ENCODE peak calls at places on chromosomes 2 and 18, in seven cellular contexts. N is adrenal gland, K is transverse colon, S is A549, X is IMR-90, I is ovary, A is esophagus squamous epithelium. Z is an unnamed sample.
A peak's percentile ranks its signal among the peaks of the same experiment; 100 is the strongest.

GRCh38 chr2:188983427-188984101 is 9.4 kb downstream of the COL3A1 start:
- DNase-seq in N (no peak), I (no peak), S (no peak), K (no peak), A (no peak), X (peak; percentile 78), Z (no peak)

GRCh38 chr18:14997367-14997766 is 249.4 kb downstream of the ANKRD30B start:
- DNase-seq in S (no peak), K (no peak), I (no peak), N (no peak), X (no peak), A (no peak), Z (no peak)

GRCh38 chr2:26767129-26767528 is 3.0 kb downstream of the SLC35F6 start:
- DNase-seq in A (no peak), N (no peak), S (no peak), I (no peak), K (no peak), X (no peak), Z (no peak)

GRCh38 chr2:28469304-28469703 is 26.6 kb upstream of the PLB1 start:
- DNase-seq in A (no peak), S (no peak), K (no peak), X (peak; percentile 49), I (no peak), N (peak; percentile 70), Z (peak; percentile 58)

GRCh38 chr2:195363496-195363895 is 293.5 kb upstream of the SLC39A10 start:
- DNase-seq in K (no peak), A (no peak), X (peak; percentile 83), I (no peak), N (no peak), S (no peak), Z (no peak)

GRCh38 chr18:33660696-33661310 is 82.8 kb downstream of the ASXL3 start:
- DNase-seq in K (no peak), I (no peak), N (no peak), A (no peak), S (no peak), X (peak; percentile 16), Z (no peak)

GRCh38 chr18:51666717-51667320 is 469.3 kb upstream of the MEX3C start:
- DNase-seq in K (no peak), S (no peak), N (no peak), A (no peak), X (no peak), I (no peak), Z (no peak)

GRCh38 chr2:19086351-19086750 is 272.1 kb downstream of the OSR1 start:
- DNase-seq in S (no peak), A (no peak), K (no peak), I (peak; percentile 14), X (no peak), N (no peak), Z (no peak)

GRCh38 chr2:224039080-224039769 is at the start of gene SERPINE2:
- DNase-seq in S (peak; percentile 91), N (peak; percentile 16), X (peak; percentile 37), I (peak; percentile 69), K (peak; percentile 47), A (no peak), Z (peak; percentile 81)

GRCh38 chr2:224038049-224038829 is 847 bp downstream of the SERPINE2 start:
- DNase-seq in K (peak; percentile 15), I (peak; percentile 32), N (no peak), S (peak; percentile 62), A (no peak), X (peak; percentile 13), Z (peak; percentile 84)

GRCh38 chr2:224038830-224039079 is 331 bp downstream of the SERPINE2 start:
- DNase-seq in S (no peak), X (no peak), I (no peak), N (no peak), K (no peak), A (no peak), Z (no peak)

GRCh38 chr2:224040753-224041152 is 1.7 kb upstream of the SERPINE2 start:
- DNase-seq in N (no peak), S (no peak), I (no peak), K (no peak), A (no peak), X (no peak), Z (no peak)

DNA sequence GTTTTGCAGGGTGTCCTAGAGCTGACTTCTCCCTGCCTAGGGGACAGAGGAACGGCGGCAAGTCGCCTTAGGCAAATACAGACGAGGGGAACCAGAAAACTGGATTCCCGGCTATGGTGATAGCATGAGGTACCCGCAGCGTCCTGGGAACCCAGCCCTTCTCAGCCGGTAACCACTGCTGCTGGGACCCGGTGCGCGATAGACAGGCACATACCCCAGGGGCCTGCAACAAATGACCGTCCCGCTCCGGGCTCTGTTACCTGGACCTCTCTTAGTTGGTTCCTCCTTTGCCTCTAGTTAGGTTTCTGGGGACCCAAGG is 643 bp upstream of the SERPINE2 start:
- DNase-seq in N (no peak), S (no peak), I (no peak), X (no peak), K (no peak), A (no peak), Z (no peak)
- H3K4me3 ChIP-seq in N (no peak overlapping the region), S (peak overlapping the region; percentile 76), I (peak overlapping the region; percentile 46), X (peak overlapping the region; percentile 99), K (peak overlapping the region; percentile 24), A (peak overlapping the region; percentile 56), Z (peak overlapping the region; percentile 90)

GRCh38 chr2:64731306-64731654 is 77.6 kb upstream of the SERTAD2 start:
- DNase-seq in X (no peak), A (no peak), I (no peak), K (no peak), N (no peak), S (no peak), Z (no peak)

GRCh38 chr2:64727013-64727767 is 73.5 kb upstream of the SERTAD2 start:
- DNase-seq in N (no peak), A (no peak), X (no peak), S (no peak), K (no peak), I (no peak), Z (no peak)

GRCh38 chr2:64730551-64731305 is 77.0 kb upstream of the SERTAD2 start:
- DNase-seq in X (peak; percentile 90), S (no peak), I (peak; percentile 66), N (peak; percentile 61), K (peak; percentile 67), A (no peak), Z (peak; percentile 82)

GRCh38 chr2:64731746-64732145 is 78.0 kb upstream of the SERTAD2 start:
- DNase-seq in N (no peak), A (no peak), I (no peak), S (no peak), K (no peak), X (no peak), Z (no peak)

GRCh38 chr2:64727843-64728463 is 74.2 kb upstream of the SERTAD2 start:
- DNase-seq in S (no peak), I (no peak), N (no peak), A (no peak), K (no peak), X (no peak), Z (peak; percentile 76)
- TF ChIP-seq POLR2A in S (no peak), I (no peak), N (no peak), A (no peak), K (no peak), X (no peak), Z (no peak)

DNA sequence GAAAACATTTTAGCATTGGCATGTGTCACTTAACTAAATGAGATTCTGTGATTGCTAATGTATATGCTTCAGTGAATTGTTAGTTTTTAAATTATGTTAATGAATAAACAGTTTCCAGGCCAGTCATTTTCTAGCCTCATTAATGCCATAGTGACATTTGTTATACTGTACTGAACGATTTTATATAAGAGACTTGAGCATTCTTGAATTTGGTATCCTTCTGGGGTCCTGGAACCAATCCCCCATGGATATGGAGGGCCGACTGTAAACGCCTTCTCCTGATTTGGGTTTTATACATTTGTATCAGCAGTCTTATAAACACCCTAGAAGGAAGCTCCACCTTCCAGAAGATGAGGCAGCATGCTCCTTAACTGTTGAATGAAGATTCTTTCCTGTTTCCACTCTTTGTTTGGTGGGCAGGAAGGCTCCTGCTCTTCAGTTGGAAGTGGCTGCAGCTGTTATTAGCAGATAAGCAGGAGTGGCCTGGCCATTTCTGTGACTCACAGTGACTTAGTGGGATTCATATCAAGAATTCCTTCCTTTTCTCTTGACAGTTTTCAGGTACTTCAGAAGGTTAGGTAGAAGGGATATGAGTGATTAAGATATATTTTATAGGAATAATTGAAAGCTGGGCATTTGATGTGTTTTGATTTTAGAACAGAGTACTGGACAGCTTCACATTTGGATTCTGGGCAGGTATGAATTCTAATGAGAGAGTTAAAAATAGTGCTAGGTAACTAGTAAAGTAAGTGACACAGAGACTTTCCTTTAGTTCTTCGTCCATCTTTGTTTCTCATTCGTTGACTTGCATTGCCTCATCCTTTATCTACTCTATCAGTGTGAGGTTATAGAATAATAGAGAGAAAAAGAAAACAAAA is 124.9 kb downstream of the PLCL1 start:
- DNase-seq in A (no peak), X (no peak), K (no peak), N (no peak), S (no peak), I (no peak), Z (no peak)
- H3K4me3 ChIP-seq in A (no peak overlapping the region), X (no peak overlapping the region), K (no peak overlapping the region), N (no peak overlapping the region), S (no peak overlapping the region), I (no peak overlapping the region), Z (no peak overlapping the region)

DNA sequence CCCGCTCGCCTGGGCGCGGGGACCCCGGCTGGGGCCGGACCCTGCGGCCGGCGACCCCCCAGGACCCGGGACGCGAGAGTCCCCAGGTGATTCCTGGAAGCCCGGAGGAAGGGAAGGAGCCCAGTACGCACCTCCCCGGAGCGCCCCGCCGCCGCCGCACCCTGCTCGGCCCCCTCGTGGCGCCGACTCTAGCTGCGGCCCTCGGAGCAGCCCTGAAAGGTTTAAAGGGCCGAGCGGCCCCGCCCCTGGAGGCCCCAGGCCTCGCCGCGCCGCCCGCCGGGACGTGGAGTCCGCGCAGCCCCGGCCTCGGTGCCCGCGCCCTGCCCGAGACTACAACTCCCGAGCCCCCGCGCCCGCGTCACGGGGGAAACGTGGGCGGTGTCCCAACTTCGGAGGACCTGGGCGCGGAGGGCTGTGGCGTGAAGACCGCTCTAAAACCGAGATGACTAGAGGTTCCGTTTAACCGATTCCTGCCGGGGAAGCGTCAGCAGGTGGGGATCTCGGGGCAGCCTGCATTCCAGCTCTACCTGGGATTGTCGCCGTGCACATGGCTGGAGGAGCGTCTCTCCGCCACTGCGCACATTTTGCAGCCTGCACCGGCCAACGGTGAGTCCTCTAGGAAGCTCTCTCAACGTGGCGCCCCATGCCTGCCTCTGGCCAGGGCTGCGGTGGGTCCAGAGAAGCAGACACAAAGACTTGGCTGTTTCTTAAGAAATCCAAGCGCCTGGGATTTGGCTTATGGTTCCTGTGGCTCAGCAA is at the start of gene TMEM150A:
- DNase-seq in K (peak; percentile 95), N (peak; percentile 94), X (peak; percentile 80), S (peak; percentile 83), A (peak; percentile 80), I (peak; percentile 92), Z (peak; percentile 99)
- TF ChIP-seq POLR2A in K (peak; percentile 71), N (peak; percentile 96), X (peak; percentile 70), S (peak; percentile 63), A (no peak), I (peak; percentile 67), Z (peak; percentile 46)